ENCODE peak calls at places on chromosomes 2 and 18, in four cellular contexts. One of them, this sample, is unnamed.

GRCh38 chr18:58392336-58393000 is 236.4 kb downstream of the ALPK2 start:
- DNase-seq in neuronal stem cell: no peak
- DNase-seq in stimulated activated CD4-positive, alpha-beta T cell treated with anti-CD3 and anti-CD28 coated beads, Interleukin-1b, Interleukin-23, amount 100 ng/mL, for 24 hours: no peak
- DNase-seq in HEK293T: no peak
- DNase-seq in this sample: peak

GRCh38 chr2:61138859-61139258 is 23.1 kb upstream of the C2orf74 start:
- DNase-seq in neuronal stem cell: no peak
- DNase-seq in stimulated activated CD4-positive, alpha-beta T cell treated with anti-CD3 and anti-CD28 coated beads, Interleukin-1b, Interleukin-23, amount 100 ng/mL, for 24 hours: no peak
- DNase-seq in HEK293T: no peak
- DNase-seq in this sample: no peak

GRCh38 chr2:157184161-157184910 is 73.2 kb upstream of the GALNT5 start:
- DNase-seq in neuronal stem cell: no peak
- DNase-seq in stimulated activated CD4-positive, alpha-beta T cell treated with anti-CD3 and anti-CD28 coated beads, Interleukin-1b, Interleukin-23, amount 100 ng/mL, for 24 hours: no peak
- DNase-seq in HEK293T: no peak
- DNase-seq in this sample: no peak

GRCh38 chr18:61989138-61989537 is 96.3 kb upstream of the RNF152 start:
- DNase-seq in neuronal stem cell: no peak
- DNase-seq in stimulated activated CD4-positive, alpha-beta T cell treated with anti-CD3 and anti-CD28 coated beads, Interleukin-1b, Interleukin-23, amount 100 ng/mL, for 24 hours: no peak
- DNase-seq in HEK293T: no peak
- DNase-seq in this sample: no peak

GRCh38 chr2:190829642-190830041 is 51.0 kb upstream of the GLS start:
- DNase-seq in neuronal stem cell: no peak
- DNase-seq in stimulated activated CD4-positive, alpha-beta T cell treated with anti-CD3 and anti-CD28 coated beads, Interleukin-1b, Interleukin-23, amount 100 ng/mL, for 24 hours: no peak
- DNase-seq in HEK293T: no peak
- DNase-seq in this sample: no peak

GRCh38 chr2:182077451-182078142 is 91.9 kb downstream of the PPP1R1C start:
- DNase-seq in neuronal stem cell: peak
- DNase-seq in stimulated activated CD4-positive, alpha-beta T cell treated with anti-CD3 and anti-CD28 coated beads, Interleukin-1b, Interleukin-23, amount 100 ng/mL, for 24 hours: no peak
- DNase-seq in HEK293T: peak
- DNase-seq in this sample: peak

GRCh38 chr2:20608666-20609348 is 42.1 kb downstream of the HS1BP3 start:
- DNase-seq in neuronal stem cell: no peak
- DNase-seq in stimulated activated CD4-positive, alpha-beta T cell treated with anti-CD3 and anti-CD28 coated beads, Interleukin-1b, Interleukin-23, amount 100 ng/mL, for 24 hours: no peak
- DNase-seq in HEK293T: no peak
- DNase-seq in this sample: no peak

GRCh38 chr2:200174433-200175216 is 131.9 kb upstream of the SPATS2L start:
- DNase-seq in neuronal stem cell: no peak
- DNase-seq in stimulated activated CD4-positive, alpha-beta T cell treated with anti-CD3 and anti-CD28 coated beads, Interleukin-1b, Interleukin-23, amount 100 ng/mL, for 24 hours: no peak
- DNase-seq in HEK293T: no peak
- DNase-seq in this sample: no peak

GRCh38 chr18:475202-475624 is 25.3 kb downstream of the COLEC12 start:
- DNase-seq in neuronal stem cell: no peak
- DNase-seq in stimulated activated CD4-positive, alpha-beta T cell treated with anti-CD3 and anti-CD28 coated beads, Interleukin-1b, Interleukin-23, amount 100 ng/mL, for 24 hours: no peak
- DNase-seq in HEK293T: no peak
- DNase-seq in this sample: no peak